ENCODE peak calls at places on chromosomes 4 and X, in ten cellular contexts. W is cardiac muscle cell, M is RWPE2, R is WERI-Rb-1, T is endothelial cell of umbilical vein, U is heart left ventricle, D is neural progenitor cell, S is brain microvascular endothelial cell, P is colonic mucosa, Q is tibial nerve. K is an unnamed sample.

GRCh38 chr4:117577686-117578085 is 456.6 kb upstream of the NDST3 start:
- DNase-seq in W (no peak), M (no peak), R (no peak), T (no peak), U (no peak), D (no peak), S (no peak), P (no peak), Q (no peak), K (no peak)

GRCh38 chrX:12949205-12949926 is 25.5 kb upstream of the TMSB4X start:
- DNase-seq in W (peak; percentile 41), M (no peak), R (no peak), T (no peak), U (no peak), D (no peak), S (no peak), P (no peak), Q (no peak), K (no peak)

GRCh38 chrX:123085311-123085940 is 98.7 kb upstream of the GRIA3 start:
- DNase-seq in W (no peak), M (no peak), R (no peak), T (no peak), U (no peak), D (peak; percentile 11), S (peak; percentile 37), P (no peak), Q (no peak), K (no peak)

GRCh38 chrX:153775631-153776595 is 4.9 kb upstream of the SRPK3 start:
- DNase-seq in W (no peak), M (peak; percentile 34), R (no peak), T (no peak), U (peak; percentile 14), D (no peak), S (no peak), P (no peak), Q (no peak), K (peak; percentile 68)

GRCh38 chrX:110404376-110404775 is 45.7 kb downstream of the RTL9 start:
- DNase-seq in W (no peak), M (no peak), R (no peak), T (no peak), U (no peak), D (no peak), S (no peak), P (no peak), Q (no peak), K (no peak)

GRCh38 chr4:21848001-21848400 is 100.6 kb downstream of the KCNIP4 start:
- DNase-seq in W (no peak), M (no peak), R (peak; percentile 85), T (no peak), U (no peak), D (no peak), S (no peak), P (no peak), Q (no peak), K (no peak)

GRCh38 chr4:58188313-58188712 is 1078.1 kb upstream of the IGFBP7 start:
- DNase-seq in W (no peak), M (no peak), R (no peak), T (no peak), U (no peak), D (no peak), S (no peak), P (no peak), Q (no peak), K (no peak)

GRCh38 chr4:68176500-68176899 is 46.8 kb upstream of the TMPRSS11F start:
- DNase-seq in W (peak; percentile 3), M (no peak), R (no peak), T (no peak), U (no peak), D (no peak), S (no peak), P (no peak), Q (no peak), K (no peak)

GRCh38 chrX:136812286-136812685 is 31.6 kb upstream of the ARHGEF6 start:
- DNase-seq in W (peak; percentile 38), M (no peak), R (no peak), T (no peak), U (no peak), D (no peak), S (no peak), P (no peak), Q (no peak), K (no peak)

GRCh38 chrX:105282077-105282476 is 61.6 kb upstream of the TEX13A start:
- DNase-seq in W (no peak), M (no peak), R (no peak), T (peak; percentile 66), U (no peak), D (no peak), S (no peak), P (no peak), Q (no peak), K (no peak)

DNA sequence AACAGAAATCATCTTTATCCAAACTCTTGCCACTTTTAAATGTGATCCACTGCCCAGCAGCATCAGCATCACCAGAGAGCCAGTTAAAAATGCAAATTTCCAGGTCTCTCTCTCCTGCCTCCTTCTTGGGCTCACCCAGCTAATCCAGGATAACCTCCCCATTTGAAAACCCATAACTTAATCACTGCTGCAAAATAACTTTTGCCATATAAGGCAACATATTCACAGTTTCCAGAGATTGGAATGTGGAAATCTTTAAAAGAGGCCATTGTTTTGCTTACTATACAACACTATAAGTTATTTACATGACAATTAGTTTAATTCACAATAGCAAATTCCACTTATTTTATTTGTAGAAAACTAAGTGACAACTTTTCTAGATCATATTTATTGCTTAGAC is 4.8 kb upstream of the EXOSC9 start:
- DNase-seq in W (no peak), M (no peak), R (no peak), T (peak; percentile 4), U (no peak), D (no peak), S (no peak), P (no peak), Q (no peak), K (no peak)
- TF ChIP-seq CTCF in W (no peak), M (no peak), R (no peak), T (no peak), U (no peak), D (no peak), S (no peak), P (no peak), Q (no peak), K (no peak)

GRCh38 chr4:153520227-153520626 is 54.1 kb downstream of the TMEM131L start:
- DNase-seq in W (no peak), M (no peak), R (no peak), T (no peak), U (no peak), D (no peak), S (no peak), P (peak; percentile 2), Q (no peak), K (no peak)
- H3K27ac ChIP-seq in W (no peak overlapping the region), M (no peak overlapping the region), R (no peak overlapping the region), T (no peak overlapping the region), U (no peak overlapping the region), D (no peak overlapping the region), S (no peak overlapping the region), P (no peak overlapping the region), Q (no peak overlapping the region), K (no peak overlapping the region)

GRCh38 chr4:87119965-87120364 is 100.5 kb downstream of the KLHL8 start:
- DNase-seq in W (no peak), M (no peak), R (no peak), T (no peak), U (no peak), D (no peak), S (no peak), P (no peak), Q (no peak), K (no peak)

GRCh38 chr4:87117051-87117729 is 103.2 kb downstream of the KLHL8 start:
- DNase-seq in W (no peak), M (no peak), R (no peak), T (no peak), U (no peak), D (peak; percentile 18), S (no peak), P (no peak), Q (no peak), K (peak; percentile 67)

GRCh38 chr4:87117730-87118075 is 102.7 kb downstream of the KLHL8 start:
- DNase-seq in W (no peak), M (no peak), R (no peak), T (no peak), U (no peak), D (no peak), S (no peak), P (no peak), Q (no peak), K (peak; percentile 84)

GRCh38 chr4:87118826-87119225 is 101.6 kb downstream of the KLHL8 start:
- DNase-seq in W (peak; percentile 37), M (no peak), R (no peak), T (peak; percentile 56), U (no peak), D (no peak), S (peak; percentile 91), P (no peak), Q (no peak), K (no peak)

DNA sequence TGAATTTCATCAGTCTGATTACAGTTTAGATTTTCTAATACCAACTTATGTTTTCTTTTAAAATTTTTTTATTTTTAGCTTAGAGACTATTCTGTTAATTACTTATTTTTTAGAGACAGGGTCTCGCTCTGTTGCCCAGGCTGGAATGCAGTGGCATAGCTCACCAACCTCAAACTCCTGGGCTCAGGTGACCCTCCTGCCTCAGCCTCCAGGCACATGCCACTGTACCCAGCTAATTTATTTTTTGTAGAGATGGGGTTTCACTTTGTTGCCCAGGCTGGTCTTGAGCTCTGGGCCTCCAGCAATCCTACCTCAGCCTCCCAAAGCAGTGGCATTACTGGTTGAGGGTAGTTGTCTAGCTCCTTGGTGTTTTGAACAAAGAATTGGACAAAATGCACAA is 102.0 kb downstream of the KLHL8 start:
- DNase-seq in W (no peak), M (no peak), R (no peak), T (no peak), U (no peak), D (no peak), S (no peak), P (no peak), Q (no peak), K (no peak)
- H3K36me3 ChIP-seq in W (peaks cover 10% of the 10 kb centered on the region), M (peaks cover 19% of the 10 kb centered on the region), R (peaks cover 69% of the 10 kb centered on the region), T (peaks cover 12% of the 10 kb centered on the region), U (peaks cover 29% of the 10 kb centered on the region), D (no peaks in the 10 kb centered on the region), S (peaks cover 12% of the 10 kb centered on the region), P (peaks cover 21% of the 10 kb centered on the region), Q (peaks cover 3% of the 10 kb centered on the region), K (peaks cover 24% of the 10 kb centered on the region)

DNA sequence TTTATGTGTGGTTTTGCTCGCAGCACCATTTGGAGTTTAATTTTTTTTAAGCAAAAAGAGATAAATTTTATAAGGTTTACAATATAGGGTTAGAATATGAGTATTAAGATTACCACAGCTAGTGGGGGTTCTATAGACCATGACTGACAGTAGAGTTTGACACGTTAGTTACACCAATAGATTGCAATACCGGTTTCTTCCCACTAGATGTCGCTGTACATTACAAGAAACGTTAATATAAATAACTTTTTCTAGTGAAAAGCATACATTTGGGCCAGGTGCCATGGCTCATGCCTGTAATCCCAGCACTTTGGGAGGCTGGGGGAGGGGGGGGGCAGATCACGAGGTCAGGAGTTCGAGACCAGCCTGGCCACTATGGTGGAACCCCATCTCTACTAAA is 433.6 kb downstream of the MAGEB5 start:
- DNase-seq in W (peak; percentile 8), M (no peak), R (no peak), T (no peak), U (no peak), D (peak; percentile 29), S (peak; percentile 23), P (no peak), Q (no peak), K (no peak)
- TF ChIP-seq CTCF in W (peak; percentile 24), M (peak; percentile 57), R (peak; percentile 24), T (peak; percentile 21), U (peak; percentile 34), D (peak; percentile 67), S (peak; percentile 44), P (peak; percentile 23), Q (no peak), K (peak; percentile 20)